ENCODE peak calls at places on chromosome 14, in seven cellular contexts. O is ovary, D is left lung, E is stomach, U is lung, H is AG04450, I is pancreas. Z is an unnamed sample.

GRCh38 chr14:103205541-103205906 is 82.3 kb downstream of the TNFAIP2 start:
- DNase-seq in O (no peak), D (no peak), E (no peak), U (no peak), H (no peak), I (no peak), Z (no peak)

GRCh38 chr14:31205681-31206535 is 1.7 kb downstream of the HECTD1 start:
- DNase-seq in O (no peak), D (no peak), E (no peak), U (no peak), H (peak), I (no peak), Z (no peak)

GRCh38 chr14:24673534-24674203 is 39.7 kb upstream of the GZMB start:
- DNase-seq in O (no peak), D (no peak), E (no peak), U (no peak), H (no peak), I (no peak), Z (no peak)

GRCh38 chr14:58633831-58634230 is 3.9 kb upstream of the DACT1 start:
- DNase-seq in O (no peak), D (no peak), E (no peak), U (no peak), H (no peak), I (no peak), Z (no peak)

GRCh38 chr14:31961881-31962280 is 115.2 kb upstream of the ARHGAP5 start:
- DNase-seq in O (no peak), D (no peak), E (no peak), U (no peak), H (no peak), I (no peak), Z (no peak)

GRCh38 chr14:51554953-51555352 is 96.8 kb upstream of the FRMD6 start:
- DNase-seq in O (no peak), D (no peak), E (no peak), U (no peak), H (no peak), I (no peak), Z (no peak)

GRCh38 chr14:100440758-100441203 is 117.6 kb downstream of the SLC25A47 start:
- DNase-seq in O (no peak), D (no peak), E (no peak), U (no peak), H (no peak), I (no peak), Z (no peak)

GRCh38 chr14:49464885-49465284 is 121.3 kb downstream of the RPS29 start:
- DNase-seq in O (no peak), D (no peak), E (no peak), U (no peak), H (no peak), I (no peak), Z (no peak)

GRCh38 chr14:50790568-50790967 is 40.4 kb downstream of the NIN start:
- DNase-seq in O (no peak), D (no peak), E (no peak), U (no peak), H (no peak), I (no peak), Z (no peak)

GRCh38 chr14:50871223-50871622 is 630 bp upstream of the ABHD12B start:
- DNase-seq in O (no peak), D (no peak), E (no peak), U (no peak), H (no peak), I (no peak), Z (no peak)

GRCh38 chr14:65366802-65367570 is 45.5 kb upstream of the FUT8 start:
- DNase-seq in O (no peak), D (no peak), E (no peak), U (no peak), H (no peak), I (no peak), Z (no peak)

GRCh38 chr14:49505026-49505766 is 81.0 kb downstream of the RPS29 start:
- DNase-seq in O (no peak), D (no peak), E (no peak), U (no peak), H (no peak), I (no peak), Z (no peak)

GRCh38 chr14:72732022-72732780 is 161.7 kb downstream of the DPF3 start:
- DNase-seq in O (no peak), D (no peak), E (no peak), U (no peak), H (no peak), I (no peak), Z (no peak)

GRCh38 chr14:67241416-67242362 is at the start of gene PALS1:
- DNase-seq in O (no peak), D (no peak), E (no peak), U (peak), H (peak), I (no peak), Z (no peak)

GRCh38 chr14:65302571-65303184 is 109.9 kb upstream of the FUT8 start:
- DNase-seq in O (no peak), D (no peak), E (peak), U (no peak), H (no peak), I (peak), Z (no peak)

GRCh38 chr14:69553221-69553620 is 21.4 kb downstream of the CCDC177 start:
- DNase-seq in O (no peak), D (no peak), E (no peak), U (no peak), H (peak), I (no peak), Z (no peak)

GRCh38 chr14:96693986-96694385 is 103.2 kb upstream of the VRK1 start:
- DNase-seq in O (no peak), D (no peak), E (no peak), U (no peak), H (no peak), I (no peak), Z (no peak)

GRCh38 chr14:32576088-32576795 is 247.1 kb downstream of the AKAP6 start:
- DNase-seq in O (peak), D (no peak), E (peak), U (peak), H (no peak), I (peak), Z (peak)

DNA sequence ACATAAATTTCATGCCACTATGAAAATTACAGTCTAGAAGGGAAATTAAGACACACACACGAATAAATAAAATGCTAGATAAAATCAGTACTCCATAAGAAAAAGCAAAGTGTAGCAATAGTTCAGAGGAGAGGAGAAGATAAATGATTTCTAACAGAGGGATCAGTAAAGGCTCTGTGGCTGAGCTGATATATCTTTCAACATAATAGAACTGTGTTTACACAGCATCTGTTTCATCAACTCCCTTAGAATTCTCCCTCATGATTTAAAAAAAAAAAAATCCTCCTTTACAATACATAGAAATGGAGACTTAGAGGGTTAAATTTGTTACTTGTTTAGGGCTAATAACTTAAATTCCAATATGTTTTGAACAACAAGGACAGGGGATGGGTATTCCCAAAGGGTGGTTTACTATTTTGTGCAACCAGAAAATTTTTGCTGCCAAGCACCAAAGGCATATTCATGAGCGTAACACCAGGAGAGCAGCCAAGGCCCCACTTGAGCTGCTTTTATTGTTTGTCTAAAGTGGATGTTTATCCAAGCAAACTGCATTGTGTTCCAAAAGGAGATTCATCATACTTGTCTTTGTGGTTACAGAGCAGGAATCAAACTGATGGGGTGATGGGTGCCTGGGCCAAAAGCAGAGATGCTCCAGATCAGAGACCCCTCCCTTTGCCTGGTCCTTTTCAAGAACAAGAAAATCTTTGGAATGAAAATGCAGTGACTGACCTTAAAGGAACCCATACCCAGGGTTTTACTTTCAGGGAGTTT is 162.7 kb downstream of the BMP4 start:
- DNase-seq in O (no peak), D (no peak), E (no peak), U (no peak), H (no peak), I (no peak), Z (no peak)
- TF ChIP-seq CTCF in O (no peak), D (no peak), E (no peak), U (no peak), H (no peak), I (no peak), Z (no peak)

DNA sequence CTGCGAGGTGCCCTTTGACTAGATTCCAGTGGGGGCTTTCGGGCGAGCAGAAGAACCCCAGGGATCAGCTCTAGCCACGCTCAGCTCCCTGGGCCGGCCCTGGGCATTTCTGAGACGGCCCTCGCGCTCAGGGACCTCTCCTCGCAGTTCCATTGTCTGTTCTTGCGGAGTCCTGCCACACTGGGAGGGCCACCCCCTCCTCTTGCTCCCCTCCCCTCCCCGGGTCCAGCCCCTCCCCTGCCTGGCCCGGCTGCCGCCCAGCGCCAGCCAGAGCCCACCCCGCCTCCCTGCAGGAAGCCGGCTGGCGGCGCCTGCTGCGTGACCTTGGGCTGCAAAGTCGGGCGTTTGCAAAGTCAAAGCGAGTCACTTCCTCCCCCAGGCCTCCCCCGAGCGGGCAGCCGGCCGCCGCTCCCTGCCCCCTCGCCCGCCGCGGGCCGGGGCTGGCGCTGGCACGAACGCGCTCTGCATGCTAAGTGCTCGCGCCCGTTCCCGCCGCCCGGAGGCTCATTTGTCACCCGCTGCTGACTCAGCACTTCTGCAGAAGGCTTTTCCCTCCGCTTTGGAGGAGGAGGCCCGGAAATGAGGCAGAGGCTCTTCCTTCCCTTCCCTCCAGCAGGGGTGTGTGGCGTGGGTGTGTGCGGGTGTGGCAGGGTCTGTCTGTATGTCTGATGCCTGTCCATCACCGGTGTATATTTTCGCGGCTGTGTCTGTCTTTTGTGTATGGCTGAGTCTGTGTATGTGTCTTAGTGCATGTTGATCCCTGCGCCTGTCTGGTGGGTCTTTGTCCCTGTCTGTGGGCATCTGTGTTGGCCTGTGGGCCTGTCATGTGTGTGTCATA is 72.0 kb downstream of the IRF2BPL start:
- DNase-seq in O (peak), D (peak), E (peak), U (peak), H (peak), I (peak), Z (no peak)
- H3K4me3 ChIP-seq in O (peak), D (peak), E (peak), U (peak), H (peak), I (peak), Z (peak)

DNA sequence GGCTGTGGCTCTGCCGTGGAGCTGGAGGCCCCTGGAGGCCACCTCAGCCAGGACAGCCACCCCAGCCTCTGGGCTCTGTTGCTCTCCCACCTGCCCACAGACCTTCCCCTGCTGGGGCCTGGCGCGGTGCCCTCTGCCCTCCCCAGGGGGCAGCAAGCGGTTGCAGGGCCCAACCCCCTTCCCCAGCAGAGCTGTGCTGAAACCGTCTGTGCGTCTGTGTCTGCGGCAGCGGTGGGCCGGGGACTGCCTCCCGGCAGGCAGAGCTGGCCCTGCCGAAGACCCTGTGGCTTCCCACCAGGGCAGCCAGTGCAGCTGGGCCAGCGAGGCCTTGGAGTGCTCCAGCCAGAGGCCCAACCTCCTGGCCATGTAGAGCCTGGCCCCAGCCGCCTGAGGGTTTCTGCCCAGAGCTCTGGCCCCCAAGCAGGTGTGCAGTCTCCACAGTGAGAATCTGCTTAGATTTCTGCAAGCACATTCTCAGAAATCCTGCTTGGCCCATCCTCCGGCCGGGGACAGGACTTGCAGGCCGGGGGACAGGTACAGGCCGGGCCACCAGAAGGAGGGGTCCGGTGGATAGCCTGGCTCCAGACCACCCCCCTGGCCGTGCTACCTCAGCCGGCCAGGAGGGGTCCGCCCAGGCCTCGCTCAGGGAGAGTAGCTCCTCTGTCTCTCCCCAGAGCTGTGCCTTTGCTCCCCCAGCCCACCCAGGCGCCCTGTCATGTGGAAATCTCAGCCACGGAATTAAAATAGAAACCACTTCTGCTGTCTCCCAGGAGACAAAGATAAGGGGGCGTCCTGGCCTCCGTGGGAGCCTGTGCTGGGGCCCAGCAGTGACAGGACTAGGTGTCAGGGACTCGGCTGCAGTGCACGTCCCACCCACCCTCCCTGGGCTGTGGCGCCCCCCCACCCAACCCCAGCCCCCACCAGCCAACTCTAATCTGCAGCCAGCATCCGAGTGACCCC is 3.5 kb upstream of the CRIP2 start:
- DNase-seq in O (no peak), D (no peak), E (no peak), U (no peak), H (no peak), I (no peak), Z (no peak)
- TF ChIP-seq CTCF in O (no peak), D (no peak), E (no peak), U (no peak), H (peak), I (no peak), Z (no peak)

GRCh38 chr14:37569729-37570128 is 25.3 kb downstream of the FOXA1 start:
- DNase-seq in O (no peak), D (no peak), E (no peak), U (no peak), H (no peak), I (no peak), Z (no peak)

GRCh38 chr14:37571391-37571790 is 23.7 kb downstream of the FOXA1 start:
- DNase-seq in O (no peak), D (no peak), E (no peak), U (no peak), H (no peak), I (no peak), Z (no peak)

GRCh38 chr14:37565550-37565949 is 29.5 kb downstream of the FOXA1 start:
- DNase-seq in O (no peak), D (no peak), E (no peak), U (no peak), H (no peak), I (no peak), Z (no peak)

GRCh38 chr14:37563189-37563588 is 31.9 kb downstream of the FOXA1 start:
- DNase-seq in O (no peak), D (no peak), E (no peak), U (no peak), H (no peak), I (no peak), Z (no peak)

GRCh38 chr14:37566811-37567371 is 28.2 kb downstream of the FOXA1 start:
- DNase-seq in O (no peak), D (no peak), E (no peak), U (no peak), H (no peak), I (no peak), Z (no peak)
- H3K4me3 ChIP-seq in O (no peak), D (no peak), E (no peak), U (no peak), H (no peak), I (no peak), Z (no peak)

DNA sequence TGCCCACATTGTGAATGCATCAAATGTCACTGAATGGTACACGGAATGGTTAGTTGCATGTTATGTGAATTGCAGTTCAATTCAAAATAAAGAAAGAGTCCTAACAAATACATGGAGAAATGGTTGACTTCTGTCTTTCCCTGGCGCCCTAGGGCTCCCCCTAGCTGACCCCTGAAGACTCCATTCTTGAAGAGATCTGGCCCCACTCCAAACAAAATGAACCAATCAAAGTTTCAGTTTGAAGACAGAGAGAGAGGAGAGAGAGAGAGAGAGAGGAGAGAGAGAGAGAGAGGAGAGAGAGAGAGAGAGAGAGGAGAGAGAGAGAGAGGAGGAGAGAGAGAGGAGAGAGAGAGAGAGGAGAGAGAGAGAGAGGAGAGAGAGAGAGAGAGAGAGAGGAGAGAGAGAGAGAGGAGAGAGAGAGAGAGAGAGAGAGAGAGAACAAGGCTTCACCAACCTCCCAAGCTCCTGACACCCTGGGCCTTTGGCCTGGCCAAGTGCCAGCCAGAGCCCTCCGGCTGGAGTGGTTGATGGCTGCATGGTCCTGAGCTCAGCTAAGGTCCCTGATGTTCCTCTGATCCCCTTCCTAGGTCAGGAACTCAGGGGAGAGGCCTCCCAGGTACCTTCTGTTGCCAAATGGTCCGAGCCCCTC is 188.7 kb downstream of the ESRRB start:
- DNase-seq in O (no peak), D (no peak), E (no peak), U (no peak), H (no peak), I (no peak), Z (no peak)
- TF ChIP-seq CTCF in O (no peak), D (no peak), E (no peak), U (no peak), H (no peak), I (no peak), Z (peak)

GRCh38 chr14:54773171-54774006 is 129.2 kb downstream of the GCH1 start:
- DNase-seq in O (peak), D (peak), E (peak), U (peak), H (peak), I (peak), Z (peak)
- H3K4me3 ChIP-seq in O (no peak), D (no peak), E (no peak), U (no peak), H (peak), I (no peak), Z (peak)

GRCh38 chr14:99231850-99232401 is 40.1 kb downstream of the BCL11B start:
- DNase-seq in O (peak), D (no peak), E (no peak), U (no peak), H (no peak), I (no peak), Z (no peak)
- TF ChIP-seq CTCF in O (no peak), D (no peak), E (no peak), U (no peak), H (no peak), I (no peak), Z (no peak)

GRCh38 chr14:104865631-104866441 is 768 bp downstream of the CEP170B start:
- DNase-seq in O (peak), D (peak), E (peak), U (peak), H (peak), I (peak), Z (no peak)

GRCh38 chr14:104863923-104864266 is 1.2 kb upstream of the CEP170B start:
- DNase-seq in O (peak), D (no peak), E (no peak), U (no peak), H (no peak), I (no peak), Z (no peak)

GRCh38 chr14:104864267-104865068 is 600 bp upstream of the CEP170B start:
- DNase-seq in O (peak), D (peak), E (peak), U (peak), H (no peak), I (peak), Z (no peak)

GRCh38 chr14:104866451-104867370 is 1.6 kb downstream of the CEP170B start:
- DNase-seq in O (no peak), D (peak), E (no peak), U (no peak), H (no peak), I (peak), Z (no peak)

GRCh38 chr14:104865069-104865630 is at the start of gene CEP170B:
- DNase-seq in O (peak), D (peak), E (peak), U (no peak), H (no peak), I (peak), Z (no peak)
- H3K4me3 ChIP-seq in O (peak), D (peak), E (peak), U (peak), H (peak), I (peak), Z (peak)

Z was measured in HFF-Myc.